ENCODE peak calls at places on chromosomes 2 and 18, in seven cellular contexts. One of them, this sample, is unnamed.

GRCh38 chr2:217071416-217071815 is 211.6 kb upstream of the TNP1 start:
- DNase-seq in mesenteric fat pad: no peak
- DNase-seq in EH: no peak
- DNase-seq in NCI-H1092 treated with DMSO at 0.1 percent for 48 hours: no peak
- DNase-seq in activated T-helper 1 cell treated with anti-CD3 and anti-CD28 coated beads, Interleukin-12 subunit alpha, Interleukin-12 subunit beta, Interleukin-2, Interleukin-4 antibody, amounts not matched to agents 30 ng/mL and 10 ng/mL and 1 ng/mL, durations not matched to agents 14 hours and 24 hours and 36 hours: no peak
- DNase-seq in stimulated activated naive CD8-positive, alpha-beta T cell treated with anti-CD3 and anti-CD28 coated beads, Interleukin-15, amount 100 ng/mL, for 72 hours: no peak
- DNase-seq in cardiac muscle cell: no peak
- DNase-seq in this sample: no peak

GRCh38 chr2:36798724-36799123 is 102.2 kb downstream of the VIT start:
- DNase-seq in mesenteric fat pad: no peak
- DNase-seq in EH: no peak
- DNase-seq in NCI-H1092 treated with DMSO at 0.1 percent for 48 hours: no peak
- DNase-seq in activated T-helper 1 cell treated with anti-CD3 and anti-CD28 coated beads, Interleukin-12 subunit alpha, Interleukin-12 subunit beta, Interleukin-2, Interleukin-4 antibody, amounts not matched to agents 30 ng/mL and 10 ng/mL and 1 ng/mL, durations not matched to agents 14 hours and 24 hours and 36 hours: no peak
- DNase-seq in stimulated activated naive CD8-positive, alpha-beta T cell treated with anti-CD3 and anti-CD28 coated beads, Interleukin-15, amount 100 ng/mL, for 72 hours: no peak
- DNase-seq in cardiac muscle cell: no peak
- DNase-seq in this sample: no peak

GRCh38 chr2:161983896-161984295 is 90.1 kb downstream of the DPP4 start:
- DNase-seq in mesenteric fat pad: no peak
- DNase-seq in EH: peak
- DNase-seq in NCI-H1092 treated with DMSO at 0.1 percent for 48 hours: no peak
- DNase-seq in activated T-helper 1 cell treated with anti-CD3 and anti-CD28 coated beads, Interleukin-12 subunit alpha, Interleukin-12 subunit beta, Interleukin-2, Interleukin-4 antibody, amounts not matched to agents 30 ng/mL and 10 ng/mL and 1 ng/mL, durations not matched to agents 14 hours and 24 hours and 36 hours: no peak
- DNase-seq in stimulated activated naive CD8-positive, alpha-beta T cell treated with anti-CD3 and anti-CD28 coated beads, Interleukin-15, amount 100 ng/mL, for 72 hours: no peak
- DNase-seq in cardiac muscle cell: no peak
- DNase-seq in this sample: peak

GRCh38 chr18:7926526-7926925 is 359.4 kb downstream of the PTPRM start:
- DNase-seq in mesenteric fat pad: no peak
- DNase-seq in EH: no peak
- DNase-seq in NCI-H1092 treated with DMSO at 0.1 percent for 48 hours: peak
- DNase-seq in activated T-helper 1 cell treated with anti-CD3 and anti-CD28 coated beads, Interleukin-12 subunit alpha, Interleukin-12 subunit beta, Interleukin-2, Interleukin-4 antibody, amounts not matched to agents 30 ng/mL and 10 ng/mL and 1 ng/mL, durations not matched to agents 14 hours and 24 hours and 36 hours: no peak
- DNase-seq in stimulated activated naive CD8-positive, alpha-beta T cell treated with anti-CD3 and anti-CD28 coated beads, Interleukin-15, amount 100 ng/mL, for 72 hours: no peak
- DNase-seq in cardiac muscle cell: peak
- DNase-seq in this sample: no peak

GRCh38 chr2:19460761-19461160 is 102.3 kb upstream of the OSR1 start:
- DNase-seq in mesenteric fat pad: no peak
- DNase-seq in EH: no peak
- DNase-seq in NCI-H1092 treated with DMSO at 0.1 percent for 48 hours: no peak
- DNase-seq in activated T-helper 1 cell treated with anti-CD3 and anti-CD28 coated beads, Interleukin-12 subunit alpha, Interleukin-12 subunit beta, Interleukin-2, Interleukin-4 antibody, amounts not matched to agents 30 ng/mL and 10 ng/mL and 1 ng/mL, durations not matched to agents 14 hours and 24 hours and 36 hours: no peak
- DNase-seq in stimulated activated naive CD8-positive, alpha-beta T cell treated with anti-CD3 and anti-CD28 coated beads, Interleukin-15, amount 100 ng/mL, for 72 hours: no peak
- DNase-seq in cardiac muscle cell: no peak
- DNase-seq in this sample: no peak

GRCh38 chr18:74454279-74454741 is 2.8 kb downstream of the DIPK1C start:
- DNase-seq in mesenteric fat pad: peak
- DNase-seq in EH: no peak
- DNase-seq in NCI-H1092 treated with DMSO at 0.1 percent for 48 hours: no peak
- DNase-seq in activated T-helper 1 cell treated with anti-CD3 and anti-CD28 coated beads, Interleukin-12 subunit alpha, Interleukin-12 subunit beta, Interleukin-2, Interleukin-4 antibody, amounts not matched to agents 30 ng/mL and 10 ng/mL and 1 ng/mL, durations not matched to agents 14 hours and 24 hours and 36 hours: no peak
- DNase-seq in stimulated activated naive CD8-positive, alpha-beta T cell treated with anti-CD3 and anti-CD28 coated beads, Interleukin-15, amount 100 ng/mL, for 72 hours: no peak
- DNase-seq in cardiac muscle cell: no peak
- DNase-seq in this sample: no peak

GRCh38 chr18:72075040-72075439 is 469.1 kb downstream of the CBLN2 start:
- DNase-seq in mesenteric fat pad: no peak
- DNase-seq in EH: no peak
- DNase-seq in NCI-H1092 treated with DMSO at 0.1 percent for 48 hours: no peak
- DNase-seq in activated T-helper 1 cell treated with anti-CD3 and anti-CD28 coated beads, Interleukin-12 subunit alpha, Interleukin-12 subunit beta, Interleukin-2, Interleukin-4 antibody, amounts not matched to agents 30 ng/mL and 10 ng/mL and 1 ng/mL, durations not matched to agents 14 hours and 24 hours and 36 hours: no peak
- DNase-seq in stimulated activated naive CD8-positive, alpha-beta T cell treated with anti-CD3 and anti-CD28 coated beads, Interleukin-15, amount 100 ng/mL, for 72 hours: no peak
- DNase-seq in cardiac muscle cell: no peak
- DNase-seq in this sample: no peak

GRCh38 chr18:45284174-45284573 is 331.1 kb upstream of the SLC14A2 start:
- DNase-seq in mesenteric fat pad: no peak
- DNase-seq in EH: no peak
- DNase-seq in NCI-H1092 treated with DMSO at 0.1 percent for 48 hours: no peak
- DNase-seq in activated T-helper 1 cell treated with anti-CD3 and anti-CD28 coated beads, Interleukin-12 subunit alpha, Interleukin-12 subunit beta, Interleukin-2, Interleukin-4 antibody, amounts not matched to agents 30 ng/mL and 10 ng/mL and 1 ng/mL, durations not matched to agents 14 hours and 24 hours and 36 hours: no peak
- DNase-seq in stimulated activated naive CD8-positive, alpha-beta T cell treated with anti-CD3 and anti-CD28 coated beads, Interleukin-15, amount 100 ng/mL, for 72 hours: no peak
- DNase-seq in cardiac muscle cell: no peak
- DNase-seq in this sample: no peak

GRCh38 chr18:57744211-57744694 is 58.9 kb downstream of the ATP8B1 start:
- DNase-seq in mesenteric fat pad: no peak
- DNase-seq in EH: peak
- DNase-seq in NCI-H1092 treated with DMSO at 0.1 percent for 48 hours: no peak
- DNase-seq in activated T-helper 1 cell treated with anti-CD3 and anti-CD28 coated beads, Interleukin-12 subunit alpha, Interleukin-12 subunit beta, Interleukin-2, Interleukin-4 antibody, amounts not matched to agents 30 ng/mL and 10 ng/mL and 1 ng/mL, durations not matched to agents 14 hours and 24 hours and 36 hours: no peak
- DNase-seq in stimulated activated naive CD8-positive, alpha-beta T cell treated with anti-CD3 and anti-CD28 coated beads, Interleukin-15, amount 100 ng/mL, for 72 hours: no peak
- DNase-seq in cardiac muscle cell: no peak
- DNase-seq in this sample: no peak

GRCh38 chr2:86671304-86671981 is 47.8 kb upstream of the RNF103 start:
- DNase-seq in mesenteric fat pad: no peak
- DNase-seq in EH: no peak
- DNase-seq in NCI-H1092 treated with DMSO at 0.1 percent for 48 hours: no peak
- DNase-seq in activated T-helper 1 cell treated with anti-CD3 and anti-CD28 coated beads, Interleukin-12 subunit alpha, Interleukin-12 subunit beta, Interleukin-2, Interleukin-4 antibody, amounts not matched to agents 30 ng/mL and 10 ng/mL and 1 ng/mL, durations not matched to agents 14 hours and 24 hours and 36 hours: no peak
- DNase-seq in stimulated activated naive CD8-positive, alpha-beta T cell treated with anti-CD3 and anti-CD28 coated beads, Interleukin-15, amount 100 ng/mL, for 72 hours: no peak
- DNase-seq in cardiac muscle cell: no peak
- DNase-seq in this sample: no peak

GRCh38 chr2:221572180-221572820 is at the start of gene EPHA4:
- DNase-seq in mesenteric fat pad: peak
- DNase-seq in EH: peak
- DNase-seq in NCI-H1092 treated with DMSO at 0.1 percent for 48 hours: peak
- DNase-seq in activated T-helper 1 cell treated with anti-CD3 and anti-CD28 coated beads, Interleukin-12 subunit alpha, Interleukin-12 subunit beta, Interleukin-2, Interleukin-4 antibody, amounts not matched to agents 30 ng/mL and 10 ng/mL and 1 ng/mL, durations not matched to agents 14 hours and 24 hours and 36 hours: peak
- DNase-seq in stimulated activated naive CD8-positive, alpha-beta T cell treated with anti-CD3 and anti-CD28 coated beads, Interleukin-15, amount 100 ng/mL, for 72 hours: peak
- DNase-seq in cardiac muscle cell: peak
- DNase-seq in this sample: peak

GRCh38 chr18:2337552-2338141 is 233.7 kb downstream of the METTL4 start:
- DNase-seq in mesenteric fat pad: no peak
- DNase-seq in EH: peak
- DNase-seq in NCI-H1092 treated with DMSO at 0.1 percent for 48 hours: no peak
- DNase-seq in activated T-helper 1 cell treated with anti-CD3 and anti-CD28 coated beads, Interleukin-12 subunit alpha, Interleukin-12 subunit beta, Interleukin-2, Interleukin-4 antibody, amounts not matched to agents 30 ng/mL and 10 ng/mL and 1 ng/mL, durations not matched to agents 14 hours and 24 hours and 36 hours: peak
- DNase-seq in stimulated activated naive CD8-positive, alpha-beta T cell treated with anti-CD3 and anti-CD28 coated beads, Interleukin-15, amount 100 ng/mL, for 72 hours: peak
- DNase-seq in cardiac muscle cell: no peak
- DNase-seq in this sample: peak

GRCh38 chr2:112831956-112832567 is 4.5 kb downstream of the IL1B start:
- DNase-seq in mesenteric fat pad: no peak
- DNase-seq in EH: no peak
- DNase-seq in NCI-H1092 treated with DMSO at 0.1 percent for 48 hours: no peak
- DNase-seq in activated T-helper 1 cell treated with anti-CD3 and anti-CD28 coated beads, Interleukin-12 subunit alpha, Interleukin-12 subunit beta, Interleukin-2, Interleukin-4 antibody, amounts not matched to agents 30 ng/mL and 10 ng/mL and 1 ng/mL, durations not matched to agents 14 hours and 24 hours and 36 hours: no peak
- DNase-seq in stimulated activated naive CD8-positive, alpha-beta T cell treated with anti-CD3 and anti-CD28 coated beads, Interleukin-15, amount 100 ng/mL, for 72 hours: no peak
- DNase-seq in cardiac muscle cell: no peak
- DNase-seq in this sample: peak

GRCh38 chr2:176390276-176390675 is 121.0 kb downstream of the MTX2 start:
- DNase-seq in mesenteric fat pad: no peak
- DNase-seq in EH: peak
- DNase-seq in NCI-H1092 treated with DMSO at 0.1 percent for 48 hours: no peak
- DNase-seq in activated T-helper 1 cell treated with anti-CD3 and anti-CD28 coated beads, Interleukin-12 subunit alpha, Interleukin-12 subunit beta, Interleukin-2, Interleukin-4 antibody, amounts not matched to agents 30 ng/mL and 10 ng/mL and 1 ng/mL, durations not matched to agents 14 hours and 24 hours and 36 hours: no peak
- DNase-seq in stimulated activated naive CD8-positive, alpha-beta T cell treated with anti-CD3 and anti-CD28 coated beads, Interleukin-15, amount 100 ng/mL, for 72 hours: no peak
- DNase-seq in cardiac muscle cell: no peak
- DNase-seq in this sample: peak

GRCh38 chr18:80179857-80180558 is 67.3 kb downstream of the PARD6G start:
- DNase-seq in mesenteric fat pad: no peak
- DNase-seq in EH: no peak
- DNase-seq in NCI-H1092 treated with DMSO at 0.1 percent for 48 hours: no peak
- DNase-seq in activated T-helper 1 cell treated with anti-CD3 and anti-CD28 coated beads, Interleukin-12 subunit alpha, Interleukin-12 subunit beta, Interleukin-2, Interleukin-4 antibody, amounts not matched to agents 30 ng/mL and 10 ng/mL and 1 ng/mL, durations not matched to agents 14 hours and 24 hours and 36 hours: no peak
- DNase-seq in stimulated activated naive CD8-positive, alpha-beta T cell treated with anti-CD3 and anti-CD28 coated beads, Interleukin-15, amount 100 ng/mL, for 72 hours: no peak
- DNase-seq in cardiac muscle cell: no peak
- DNase-seq in this sample: no peak

GRCh38 chr2:113184531-113185230 is 10.9 kb downstream of the PSD4 start:
- DNase-seq in mesenteric fat pad: no peak
- DNase-seq in EH: no peak
- DNase-seq in NCI-H1092 treated with DMSO at 0.1 percent for 48 hours: no peak
- DNase-seq in activated T-helper 1 cell treated with anti-CD3 and anti-CD28 coated beads, Interleukin-12 subunit alpha, Interleukin-12 subunit beta, Interleukin-2, Interleukin-4 antibody, amounts not matched to agents 30 ng/mL and 10 ng/mL and 1 ng/mL, durations not matched to agents 14 hours and 24 hours and 36 hours: no peak
- DNase-seq in stimulated activated naive CD8-positive, alpha-beta T cell treated with anti-CD3 and anti-CD28 coated beads, Interleukin-15, amount 100 ng/mL, for 72 hours: no peak
- DNase-seq in cardiac muscle cell: no peak
- DNase-seq in this sample: no peak

GRCh38 chr2:10169581-10169980 is 47.0 kb downstream of the RRM2 start:
- DNase-seq in mesenteric fat pad: no peak
- DNase-seq in EH: peak
- DNase-seq in NCI-H1092 treated with DMSO at 0.1 percent for 48 hours: no peak
- DNase-seq in activated T-helper 1 cell treated with anti-CD3 and anti-CD28 coated beads, Interleukin-12 subunit alpha, Interleukin-12 subunit beta, Interleukin-2, Interleukin-4 antibody, amounts not matched to agents 30 ng/mL and 10 ng/mL and 1 ng/mL, durations not matched to agents 14 hours and 24 hours and 36 hours: no peak
- DNase-seq in stimulated activated naive CD8-positive, alpha-beta T cell treated with anti-CD3 and anti-CD28 coated beads, Interleukin-15, amount 100 ng/mL, for 72 hours: no peak
- DNase-seq in cardiac muscle cell: no peak
- DNase-seq in this sample: peak

GRCh38 chr2:25270061-25270460 is 71.7 kb downstream of the DNMT3A start:
- DNase-seq in mesenteric fat pad: no peak
- DNase-seq in EH: no peak
- DNase-seq in NCI-H1092 treated with DMSO at 0.1 percent for 48 hours: no peak
- DNase-seq in activated T-helper 1 cell treated with anti-CD3 and anti-CD28 coated beads, Interleukin-12 subunit alpha, Interleukin-12 subunit beta, Interleukin-2, Interleukin-4 antibody, amounts not matched to agents 30 ng/mL and 10 ng/mL and 1 ng/mL, durations not matched to agents 14 hours and 24 hours and 36 hours: no peak
- DNase-seq in stimulated activated naive CD8-positive, alpha-beta T cell treated with anti-CD3 and anti-CD28 coated beads, Interleukin-15, amount 100 ng/mL, for 72 hours: no peak
- DNase-seq in cardiac muscle cell: no peak
- DNase-seq in this sample: no peak

GRCh38 chr18:54388203-54389142 is 30.8 kb downstream of the C18orf54 start:
- DNase-seq in mesenteric fat pad: no peak
- DNase-seq in EH: peak
- DNase-seq in NCI-H1092 treated with DMSO at 0.1 percent for 48 hours: no peak
- DNase-seq in activated T-helper 1 cell treated with anti-CD3 and anti-CD28 coated beads, Interleukin-12 subunit alpha, Interleukin-12 subunit beta, Interleukin-2, Interleukin-4 antibody, amounts not matched to agents 30 ng/mL and 10 ng/mL and 1 ng/mL, durations not matched to agents 14 hours and 24 hours and 36 hours: peak
- DNase-seq in stimulated activated naive CD8-positive, alpha-beta T cell treated with anti-CD3 and anti-CD28 coated beads, Interleukin-15, amount 100 ng/mL, for 72 hours: peak
- DNase-seq in cardiac muscle cell: peak
- DNase-seq in this sample: peak

GRCh38 chr18:61308795-61309393 is 24.3 kb upstream of the CDH20 start:
- DNase-seq in mesenteric fat pad: no peak
- DNase-seq in EH: peak
- DNase-seq in NCI-H1092 treated with DMSO at 0.1 percent for 48 hours: no peak
- DNase-seq in activated T-helper 1 cell treated with anti-CD3 and anti-CD28 coated beads, Interleukin-12 subunit alpha, Interleukin-12 subunit beta, Interleukin-2, Interleukin-4 antibody, amounts not matched to agents 30 ng/mL and 10 ng/mL and 1 ng/mL, durations not matched to agents 14 hours and 24 hours and 36 hours: no peak
- DNase-seq in stimulated activated naive CD8-positive, alpha-beta T cell treated with anti-CD3 and anti-CD28 coated beads, Interleukin-15, amount 100 ng/mL, for 72 hours: no peak
- DNase-seq in cardiac muscle cell: no peak
- DNase-seq in this sample: peak

GRCh38 chr2:44560352-44560751 is 198.6 kb downstream of the CAMKMT start:
- DNase-seq in mesenteric fat pad: no peak
- DNase-seq in EH: no peak
- DNase-seq in NCI-H1092 treated with DMSO at 0.1 percent for 48 hours: no peak
- DNase-seq in activated T-helper 1 cell treated with anti-CD3 and anti-CD28 coated beads, Interleukin-12 subunit alpha, Interleukin-12 subunit beta, Interleukin-2, Interleukin-4 antibody, amounts not matched to agents 30 ng/mL and 10 ng/mL and 1 ng/mL, durations not matched to agents 14 hours and 24 hours and 36 hours: no peak
- DNase-seq in stimulated activated naive CD8-positive, alpha-beta T cell treated with anti-CD3 and anti-CD28 coated beads, Interleukin-15, amount 100 ng/mL, for 72 hours: peak
- DNase-seq in cardiac muscle cell: no peak
- DNase-seq in this sample: peak

GRCh38 chr2:122031544-122032263 is 276.3 kb downstream of the TSN start:
- DNase-seq in mesenteric fat pad: no peak
- DNase-seq in EH: peak
- DNase-seq in NCI-H1092 treated with DMSO at 0.1 percent for 48 hours: peak
- DNase-seq in activated T-helper 1 cell treated with anti-CD3 and anti-CD28 coated beads, Interleukin-12 subunit alpha, Interleukin-12 subunit beta, Interleukin-2, Interleukin-4 antibody, amounts not matched to agents 30 ng/mL and 10 ng/mL and 1 ng/mL, durations not matched to agents 14 hours and 24 hours and 36 hours: no peak
- DNase-seq in stimulated activated naive CD8-positive, alpha-beta T cell treated with anti-CD3 and anti-CD28 coated beads, Interleukin-15, amount 100 ng/mL, for 72 hours: no peak
- DNase-seq in cardiac muscle cell: no peak
- DNase-seq in this sample: peak

GRCh38 chr2:206846331-206846730 is 80.9 kb downstream of the FASTKD2 start:
- DNase-seq in mesenteric fat pad: no peak
- DNase-seq in EH: no peak
- DNase-seq in NCI-H1092 treated with DMSO at 0.1 percent for 48 hours: no peak
- DNase-seq in activated T-helper 1 cell treated with anti-CD3 and anti-CD28 coated beads, Interleukin-12 subunit alpha, Interleukin-12 subunit beta, Interleukin-2, Interleukin-4 antibody, amounts not matched to agents 30 ng/mL and 10 ng/mL and 1 ng/mL, durations not matched to agents 14 hours and 24 hours and 36 hours: no peak
- DNase-seq in stimulated activated naive CD8-positive, alpha-beta T cell treated with anti-CD3 and anti-CD28 coated beads, Interleukin-15, amount 100 ng/mL, for 72 hours: no peak
- DNase-seq in cardiac muscle cell: no peak
- DNase-seq in this sample: no peak

GRCh38 chr2:144241801-144242200 is 278.1 kb downstream of the ZEB2 start:
- DNase-seq in mesenteric fat pad: no peak
- DNase-seq in EH: no peak
- DNase-seq in NCI-H1092 treated with DMSO at 0.1 percent for 48 hours: no peak
- DNase-seq in activated T-helper 1 cell treated with anti-CD3 and anti-CD28 coated beads, Interleukin-12 subunit alpha, Interleukin-12 subunit beta, Interleukin-2, Interleukin-4 antibody, amounts not matched to agents 30 ng/mL and 10 ng/mL and 1 ng/mL, durations not matched to agents 14 hours and 24 hours and 36 hours: no peak
- DNase-seq in stimulated activated naive CD8-positive, alpha-beta T cell treated with anti-CD3 and anti-CD28 coated beads, Interleukin-15, amount 100 ng/mL, for 72 hours: no peak
- DNase-seq in cardiac muscle cell: no peak
- DNase-seq in this sample: no peak

GRCh38 chr2:9201185-9201891 is 5.3 kb upstream of the ASAP2 start:
- DNase-seq in mesenteric fat pad: no peak
- DNase-seq in EH: peak
- DNase-seq in NCI-H1092 treated with DMSO at 0.1 percent for 48 hours: no peak
- DNase-seq in activated T-helper 1 cell treated with anti-CD3 and anti-CD28 coated beads, Interleukin-12 subunit alpha, Interleukin-12 subunit beta, Interleukin-2, Interleukin-4 antibody, amounts not matched to agents 30 ng/mL and 10 ng/mL and 1 ng/mL, durations not matched to agents 14 hours and 24 hours and 36 hours: no peak
- DNase-seq in stimulated activated naive CD8-positive, alpha-beta T cell treated with anti-CD3 and anti-CD28 coated beads, Interleukin-15, amount 100 ng/mL, for 72 hours: no peak
- DNase-seq in cardiac muscle cell: peak
- DNase-seq in this sample: peak

GRCh38 chr2:119827866-119828507 is 68.3 kb downstream of the PTPN4 start:
- DNase-seq in mesenteric fat pad: no peak
- DNase-seq in EH: peak
- DNase-seq in NCI-H1092 treated with DMSO at 0.1 percent for 48 hours: no peak
- DNase-seq in activated T-helper 1 cell treated with anti-CD3 and anti-CD28 coated beads, Interleukin-12 subunit alpha, Interleukin-12 subunit beta, Interleukin-2, Interleukin-4 antibody, amounts not matched to agents 30 ng/mL and 10 ng/mL and 1 ng/mL, durations not matched to agents 14 hours and 24 hours and 36 hours: no peak
- DNase-seq in stimulated activated naive CD8-positive, alpha-beta T cell treated with anti-CD3 and anti-CD28 coated beads, Interleukin-15, amount 100 ng/mL, for 72 hours: peak
- DNase-seq in cardiac muscle cell: no peak
- DNase-seq in this sample: peak

GRCh38 chr2:10584843-10585475 is 104.8 kb downstream of the NOL10 start:
- DNase-seq in mesenteric fat pad: no peak
- DNase-seq in EH: peak
- DNase-seq in NCI-H1092 treated with DMSO at 0.1 percent for 48 hours: no peak
- DNase-seq in activated T-helper 1 cell treated with anti-CD3 and anti-CD28 coated beads, Interleukin-12 subunit alpha, Interleukin-12 subunit beta, Interleukin-2, Interleukin-4 antibody, amounts not matched to agents 30 ng/mL and 10 ng/mL and 1 ng/mL, durations not matched to agents 14 hours and 24 hours and 36 hours: no peak
- DNase-seq in stimulated activated naive CD8-positive, alpha-beta T cell treated with anti-CD3 and anti-CD28 coated beads, Interleukin-15, amount 100 ng/mL, for 72 hours: no peak
- DNase-seq in cardiac muscle cell: peak
- DNase-seq in this sample: peak

GRCh38 chr2:101788995-101789970 is 91.8 kb downstream of the MAP4K4 start:
- DNase-seq in mesenteric fat pad: no peak
- DNase-seq in EH: peak
- DNase-seq in NCI-H1092 treated with DMSO at 0.1 percent for 48 hours: no peak
- DNase-seq in activated T-helper 1 cell treated with anti-CD3 and anti-CD28 coated beads, Interleukin-12 subunit alpha, Interleukin-12 subunit beta, Interleukin-2, Interleukin-4 antibody, amounts not matched to agents 30 ng/mL and 10 ng/mL and 1 ng/mL, durations not matched to agents 14 hours and 24 hours and 36 hours: no peak
- DNase-seq in stimulated activated naive CD8-positive, alpha-beta T cell treated with anti-CD3 and anti-CD28 coated beads, Interleukin-15, amount 100 ng/mL, for 72 hours: no peak
- DNase-seq in cardiac muscle cell: no peak
- DNase-seq in this sample: no peak

GRCh38 chr2:24613154-24613814 is 122.2 kb downstream of the NCOA1 start:
- DNase-seq in mesenteric fat pad: no peak
- DNase-seq in EH: peak
- DNase-seq in NCI-H1092 treated with DMSO at 0.1 percent for 48 hours: peak
- DNase-seq in activated T-helper 1 cell treated with anti-CD3 and anti-CD28 coated beads, Interleukin-12 subunit alpha, Interleukin-12 subunit beta, Interleukin-2, Interleukin-4 antibody, amounts not matched to agents 30 ng/mL and 10 ng/mL and 1 ng/mL, durations not matched to agents 14 hours and 24 hours and 36 hours: peak
- DNase-seq in stimulated activated naive CD8-positive, alpha-beta T cell treated with anti-CD3 and anti-CD28 coated beads, Interleukin-15, amount 100 ng/mL, for 72 hours: no peak
- DNase-seq in cardiac muscle cell: peak
- DNase-seq in this sample: peak

GRCh38 chr2:238130696-238131628 is 7.5 kb upstream of the KLHL30 start:
- DNase-seq in mesenteric fat pad: no peak
- DNase-seq in EH: no peak
- DNase-seq in NCI-H1092 treated with DMSO at 0.1 percent for 48 hours: no peak
- DNase-seq in activated T-helper 1 cell treated with anti-CD3 and anti-CD28 coated beads, Interleukin-12 subunit alpha, Interleukin-12 subunit beta, Interleukin-2, Interleukin-4 antibody, amounts not matched to agents 30 ng/mL and 10 ng/mL and 1 ng/mL, durations not matched to agents 14 hours and 24 hours and 36 hours: no peak
- DNase-seq in stimulated activated naive CD8-positive, alpha-beta T cell treated with anti-CD3 and anti-CD28 coated beads, Interleukin-15, amount 100 ng/mL, for 72 hours: no peak
- DNase-seq in cardiac muscle cell: no peak
- DNase-seq in this sample: no peak

GRCh38 chr18:47175283-47175894 is 775 bp downstream of the IER3IP1 start:
- DNase-seq in mesenteric fat pad: no peak
- DNase-seq in EH: peak
- DNase-seq in NCI-H1092 treated with DMSO at 0.1 percent for 48 hours: peak
- DNase-seq in activated T-helper 1 cell treated with anti-CD3 and anti-CD28 coated beads, Interleukin-12 subunit alpha, Interleukin-12 subunit beta, Interleukin-2, Interleukin-4 antibody, amounts not matched to agents 30 ng/mL and 10 ng/mL and 1 ng/mL, durations not matched to agents 14 hours and 24 hours and 36 hours: no peak
- DNase-seq in stimulated activated naive CD8-positive, alpha-beta T cell treated with anti-CD3 and anti-CD28 coated beads, Interleukin-15, amount 100 ng/mL, for 72 hours: peak
- DNase-seq in cardiac muscle cell: no peak
- DNase-seq in this sample: peak